ENCODE peak calls at places on chromosome 5, in four cellular contexts. C is uterus, V is spleen, Z is osteocyte. Q is an unnamed sample.

GRCh38 chr5:151182976-151183375 is 25.4 kb upstream of the ANXA6 start:
- DNase-seq in C (no peak), V (no peak), Z (no peak), Q (no peak)

GRCh38 chr5:171080151-171080938 is 218.5 kb downstream of the RANBP17 start:
- DNase-seq in V (no peak), C (no peak), Z (no peak), Q (no peak)

GRCh38 chr5:31733365-31733764 is 94.4 kb downstream of the PDZD2 start:
- DNase-seq in Z (no peak), V (no peak), C (no peak), Q (no peak)

GRCh38 chr5:181056431-181056830 is 16.4 kb downstream of the BTNL9 start:
- DNase-seq in Z (peak), C (no peak), V (no peak), Q (no peak)

GRCh38 chr5:50807661-50808060 is 141.2 kb downstream of the PARP8 start:
- DNase-seq in Z (no peak), V (no peak), C (no peak), Q (no peak)

GRCh38 chr5:112419596-112420110 is 576 bp upstream of the EPB41L4A start:
- DNase-seq in C (peak), Z (no peak), V (peak), Q (peak)

GRCh38 chr5:850511-851006 is at the start of gene ZDHHC11:
- DNase-seq in V (peak), Z (no peak), C (peak), Q (no peak)

GRCh38 chr5:103487822-103488493 is 74.6 kb downstream of the NUDT12 start:
- DNase-seq in Z (no peak), C (no peak), V (no peak), Q (no peak)

GRCh38 chr5:3594514-3595101 is 1.0 kb upstream of the IRX1 start:
- DNase-seq in Z (no peak), C (no peak), V (no peak), Q (no peak)

GRCh38 chr5:39164016-39164415 is 55.3 kb downstream of the FYB1 start:
- DNase-seq in V (peak), Z (no peak), C (no peak), Q (no peak)

GRCh38 chr5:65394078-65394477 is 87.6 kb downstream of the ADAMTS6 start:
- DNase-seq in Z (no peak), V (peak), C (peak), Q (no peak)

GRCh38 chr5:78320461-78320860 is 26.0 kb upstream of the AP3B1 start:
- DNase-seq in V (no peak), C (no peak), Z (no peak), Q (no peak)

GRCh38 chr5:128284236-128284635 is 200.7 kb downstream of the SLC12A2 start:
- DNase-seq in C (no peak), V (no peak), Z (no peak), Q (no peak)

GRCh38 chr5:96958977-96959376 is 23.1 kb downstream of the LNPEP start:
- DNase-seq in C (no peak), Z (no peak), V (no peak), Q (no peak)

GRCh38 chr5:143886621-143887301 is 74.8 kb downstream of the HMHB1 start:
- DNase-seq in V (no peak), Z (no peak), C (no peak), Q (no peak)

GRCh38 chr5:78778538-78778937 is 130.0 kb upstream of the LHFPL2 start:
- DNase-seq in Z (no peak), V (no peak), C (no peak), Q (no peak)

GRCh38 chr5:56305551-56305950 is 72.4 kb upstream of the ANKRD55 start:
- DNase-seq in Z (no peak), V (no peak), C (no peak), Q (no peak)

GRCh38 chr5:16428359-16428758 is 37.2 kb downstream of the ZNF622 start:
- DNase-seq in Z (no peak), V (no peak), C (no peak), Q (no peak)
- TF ChIP-seq CTCF in Z (no peak), V (no peak), C (no peak), Q (peak)

GRCh38 chr5:148104226-148104625 is 40.4 kb downstream of the SPINK5 start:
- DNase-seq in C (no peak), V (no peak), Z (no peak), Q (no peak)

GRCh38 chr5:148113243-148113642 is 49.5 kb downstream of the SPINK5 start:
- DNase-seq in C (no peak), Z (no peak), V (no peak), Q (no peak)

DNA sequence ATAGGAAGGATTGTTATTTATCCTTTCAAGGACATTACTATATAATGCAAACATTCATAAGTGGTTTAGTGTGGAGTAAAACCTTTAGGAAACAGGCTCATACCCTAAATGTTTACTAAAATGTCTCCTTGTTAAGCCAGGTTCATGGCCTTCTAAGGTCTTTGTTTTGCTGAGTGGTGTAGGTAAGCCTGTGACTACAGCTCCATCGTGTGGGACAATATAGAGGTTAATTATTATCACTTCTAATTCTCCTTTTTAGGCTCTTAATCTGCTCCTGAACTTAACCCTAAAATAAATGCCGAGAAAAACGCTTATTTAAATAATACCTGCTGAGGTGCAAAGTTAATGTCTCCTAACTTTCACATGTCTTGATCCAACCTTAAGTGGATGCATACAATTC is 43.8 kb downstream of the SPINK5 start:
- DNase-seq in V (no peak), Z (no peak), C (no peak), Q (no peak)
- TF ChIP-seq CTCF in V (no peak), Z (no peak), C (no peak), Q (no peak)

GRCh38 chr5:163659568-163659902 is 154.1 kb downstream of the MAT2B start:
- DNase-seq in V (no peak), C (no peak), Z (no peak), Q (no peak)

GRCh38 chr5:163658702-163659567 is 153.5 kb downstream of the MAT2B start:
- DNase-seq in V (no peak), Z (no peak), C (no peak), Q (no peak)

GRCh38 chr5:163661358-163661757 is 155.9 kb downstream of the MAT2B start:
- DNase-seq in C (no peak), Z (no peak), V (no peak), Q (no peak)
- TF ChIP-seq CTCF in C (no peak), Z (no peak), V (no peak), Q (no peak)

DNA sequence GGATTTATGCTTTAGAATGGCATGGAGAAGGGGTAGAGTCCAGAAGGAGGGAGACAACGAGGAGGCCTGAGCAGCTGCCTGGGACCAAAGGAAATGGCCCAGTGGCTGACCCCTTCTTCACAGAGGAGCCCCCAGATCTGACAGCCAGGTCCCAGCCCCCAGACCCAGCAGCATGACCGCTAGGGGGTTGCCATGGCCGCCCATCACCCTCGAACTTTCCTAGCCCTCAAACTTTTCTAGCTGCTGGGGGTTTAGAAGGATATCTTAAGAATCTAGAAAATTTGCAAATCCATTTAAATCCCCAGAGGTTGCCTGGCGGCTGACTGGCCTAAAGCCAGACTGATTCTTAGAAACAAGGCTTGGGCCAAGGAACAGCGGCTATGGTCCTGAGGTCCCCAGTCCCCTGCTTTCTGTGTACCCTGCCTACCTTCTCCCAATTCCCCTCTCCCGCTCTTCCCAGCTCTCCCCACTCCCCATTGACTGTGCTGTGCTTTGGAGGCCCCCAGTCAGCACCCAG is 969 bp downstream of the PDGFRB start:
- DNase-seq in V (no peak), C (no peak), Z (no peak), Q (no peak)
- TF ChIP-seq CTCF in V (no peak), C (no peak), Z (peak), Q (peak)